ENCODE peak calls at places on chromosome 19, in four cellular contexts. One of them, this sample, is unnamed.

GRCh38 chr19:17526922-17527321 is 15.5 kb downstream of the PGLS start:
- DNase-seq in left lung: no peak
- DNase-seq in HCT116: no peak
- DNase-seq in CD8-positive, alpha-beta T cell: no peak
- DNase-seq in this sample: no peak

GRCh38 chr19:11339254-11340098 is at the start of gene RAB3D:
- DNase-seq in left lung: peak; percentile 99
- DNase-seq in HCT116: peak; percentile 63
- DNase-seq in CD8-positive, alpha-beta T cell: peak; percentile 65
- DNase-seq in this sample: peak; percentile 96

GRCh38 chr19:31338069-31338767 is 11.0 kb downstream of the TSHZ3 start:
- DNase-seq in left lung: no peak
- DNase-seq in HCT116: no peak
- DNase-seq in CD8-positive, alpha-beta T cell: no peak
- DNase-seq in this sample: no peak

GRCh38 chr19:18002347-18002850 is 5.6 kb upstream of the ARRDC2 start:
- DNase-seq in left lung: peak; percentile 93
- DNase-seq in HCT116: no peak
- DNase-seq in CD8-positive, alpha-beta T cell: no peak
- DNase-seq in this sample: no peak

GRCh38 chr19:33675501-33676124 is 53.9 kb downstream of the CHST8 start:
- DNase-seq in left lung: no peak
- DNase-seq in HCT116: no peak
- DNase-seq in CD8-positive, alpha-beta T cell: no peak
- DNase-seq in this sample: no peak

GRCh38 chr19:44303976-44304568 is 753 bp downstream of the ZNF235 start:
- DNase-seq in left lung: no peak
- DNase-seq in HCT116: no peak
- DNase-seq in CD8-positive, alpha-beta T cell: no peak
- DNase-seq in this sample: peak; percentile 28

GRCh38 chr19:12778020-12778904 is 2.9 kb upstream of the HOOK2 start:
- DNase-seq in left lung: peak; percentile 91
- DNase-seq in HCT116: no peak
- DNase-seq in CD8-positive, alpha-beta T cell: peak; percentile 56
- DNase-seq in this sample: peak; percentile 58

GRCh38 chr19:28632357-28633076 is 580.4 kb downstream of the UQCRFS1 start:
- DNase-seq in left lung: peak; percentile 67
- DNase-seq in HCT116: no peak
- DNase-seq in CD8-positive, alpha-beta T cell: no peak
- DNase-seq in this sample: no peak

GRCh38 chr19:32287086-32287485 is 58.3 kb upstream of the ZNF507 start:
- DNase-seq in left lung: no peak
- DNase-seq in HCT116: no peak
- DNase-seq in CD8-positive, alpha-beta T cell: no peak
- DNase-seq in this sample: no peak

GRCh38 chr19:44818470-44818856 is 9.6 kb downstream of the BCAM start:
- DNase-seq in left lung: no peak
- DNase-seq in HCT116: no peak
- DNase-seq in CD8-positive, alpha-beta T cell: no peak
- DNase-seq in this sample: no peak

GRCh38 chr19:48970923-48971395 is 5.8 kb downstream of the FTL start:
- DNase-seq in left lung: peak; percentile 93
- DNase-seq in HCT116: no peak
- DNase-seq in CD8-positive, alpha-beta T cell: peak; percentile 82
- DNase-seq in this sample: peak; percentile 30

GRCh38 chr19:45577111-45577905 is 7.3 kb downstream of the OPA3 start:
- DNase-seq in left lung: peak; percentile 40
- DNase-seq in HCT116: no peak
- DNase-seq in CD8-positive, alpha-beta T cell: no peak
- DNase-seq in this sample: peak; percentile 91

GRCh38 chr19:52670046-52670445 is 31.9 kb upstream of the ZNF83 start:
- DNase-seq in left lung: no peak
- DNase-seq in HCT116: peak; percentile 75
- DNase-seq in CD8-positive, alpha-beta T cell: no peak
- DNase-seq in this sample: peak; percentile 34

GRCh38 chr19:47057328-47057727 is 8.9 kb upstream of the TMEM160 start:
- DNase-seq in left lung: no peak
- DNase-seq in HCT116: no peak
- DNase-seq in CD8-positive, alpha-beta T cell: no peak
- DNase-seq in this sample: no peak

GRCh38 chr19:15195987-15196682 is 4.7 kb downstream of the NOTCH3 start:
- DNase-seq in left lung: peak; percentile 92
- DNase-seq in HCT116: peak; percentile 73
- DNase-seq in CD8-positive, alpha-beta T cell: no peak
- DNase-seq in this sample: peak; percentile 89

GRCh38 chr19:55383279-55383788 is 758 bp downstream of the TMEM238 start:
- DNase-seq in left lung: no peak
- DNase-seq in HCT116: no peak
- DNase-seq in CD8-positive, alpha-beta T cell: no peak
- DNase-seq in this sample: no peak

GRCh38 chr19:55099557-55100506 is 17.6 kb downstream of the PPP1R12C start:
- DNase-seq in left lung: no peak
- DNase-seq in HCT116: no peak
- DNase-seq in CD8-positive, alpha-beta T cell: no peak
- DNase-seq in this sample: no peak

GRCh38 chr19:31263317-31263716 is 85.9 kb downstream of the TSHZ3 start:
- DNase-seq in left lung: no peak
- DNase-seq in HCT116: no peak
- DNase-seq in CD8-positive, alpha-beta T cell: no peak
- DNase-seq in this sample: no peak

GRCh38 chr19:17402982-17403855 is 2.2 kb downstream of the BST2 start:
- DNase-seq in left lung: no peak
- DNase-seq in HCT116: no peak
- DNase-seq in CD8-positive, alpha-beta T cell: peak; percentile 35
- DNase-seq in this sample: peak; percentile 87

GRCh38 chr19:48619692-48620565 is 623 bp downstream of the SPHK2 start:
- DNase-seq in left lung: no peak
- DNase-seq in HCT116: no peak
- DNase-seq in CD8-positive, alpha-beta T cell: no peak
- DNase-seq in this sample: no peak

GRCh38 chr19:10260141-10260584 is 8.1 kb downstream of the MRPL4 start:
- DNase-seq in left lung: peak; percentile 86
- DNase-seq in HCT116: peak; percentile 23
- DNase-seq in CD8-positive, alpha-beta T cell: no peak
- DNase-seq in this sample: peak; percentile 76

GRCh38 chr19:50332014-50332263 is 2.8 kb upstream of the KCNC3 start:
- DNase-seq in left lung: no peak
- DNase-seq in HCT116: no peak
- DNase-seq in CD8-positive, alpha-beta T cell: no peak
- DNase-seq in this sample: no peak

GRCh38 chr19:11152318-11153062 is 3.1 kb downstream of the SPC24 start:
- DNase-seq in left lung: no peak
- DNase-seq in HCT116: no peak
- DNase-seq in CD8-positive, alpha-beta T cell: no peak
- DNase-seq in this sample: peak; percentile 35

GRCh38 chr19:29560313-29561075 is 34.7 kb downstream of the VSTM2B start:
- DNase-seq in left lung: no peak
- DNase-seq in HCT116: no peak
- DNase-seq in CD8-positive, alpha-beta T cell: no peak
- DNase-seq in this sample: no peak

GRCh38 chr19:4043410-4043809 is 23.3 kb downstream of the ZBTB7A start:
- DNase-seq in left lung: no peak
- DNase-seq in HCT116: no peak
- DNase-seq in CD8-positive, alpha-beta T cell: no peak
- DNase-seq in this sample: no peak

GRCh38 chr19:30448386-30449130 is 76.4 kb downstream of the ZNF536 start:
- DNase-seq in left lung: no peak
- DNase-seq in HCT116: no peak
- DNase-seq in CD8-positive, alpha-beta T cell: no peak
- DNase-seq in this sample: no peak

DNA sequence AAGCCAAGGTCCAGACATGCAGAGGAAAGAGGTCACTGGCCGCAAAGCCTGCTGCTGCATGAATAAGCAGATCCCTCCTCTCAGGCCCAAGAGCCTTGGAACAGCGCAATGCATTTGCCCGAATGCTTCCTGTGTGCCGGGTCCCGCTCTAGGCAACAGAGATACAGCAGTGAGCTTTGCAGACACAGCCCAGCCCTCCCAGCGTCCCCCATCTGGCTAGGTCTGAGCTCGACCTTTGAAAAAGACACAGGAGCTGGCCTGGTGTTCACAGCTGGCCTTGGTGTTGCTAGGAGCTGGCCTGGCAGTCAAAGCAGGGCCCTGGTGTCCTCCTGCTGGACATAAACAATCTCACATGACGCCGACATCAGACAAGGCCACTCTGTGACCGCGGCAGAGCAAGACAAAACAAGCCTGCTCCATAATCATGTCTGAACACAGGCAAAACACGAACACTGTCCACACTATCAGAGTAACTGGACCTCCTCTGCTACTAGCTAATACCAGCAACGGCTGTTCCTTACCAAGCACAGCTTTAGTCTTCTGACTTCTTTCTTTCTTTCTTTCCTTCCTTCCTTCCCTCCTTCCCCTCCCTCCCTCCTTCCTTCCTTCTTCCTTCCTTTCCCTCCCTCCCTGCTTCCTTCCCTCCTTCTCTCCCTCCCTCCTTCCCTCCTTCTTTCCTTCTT is 5.7 kb upstream of the PEX11G start:
- DNase-seq in left lung: no peak
- DNase-seq in HCT116: no peak
- DNase-seq in CD8-positive, alpha-beta T cell: no peak
- DNase-seq in this sample: no peak
- TF ChIP-seq CTCF in left lung: no peak
- TF ChIP-seq CTCF in HCT116: no peak
- TF ChIP-seq CTCF in CD8-positive, alpha-beta T cell: no peak
- TF ChIP-seq CTCF in this sample: no peak

GRCh38 chr19:42469311-42470239 is 26.8 kb upstream of the CXCL17 start:
- DNase-seq in left lung: no peak
- DNase-seq in HCT116: no peak
- DNase-seq in CD8-positive, alpha-beta T cell: no peak
- DNase-seq in this sample: no peak

GRCh38 chr19:42468273-42468796 is 25.6 kb upstream of the CXCL17 start:
- DNase-seq in left lung: no peak
- DNase-seq in HCT116: peak; percentile 64
- DNase-seq in CD8-positive, alpha-beta T cell: no peak
- DNase-seq in this sample: peak; percentile 72

GRCh38 chr19:42465827-42466280 is 23.1 kb upstream of the CXCL17 start:
- DNase-seq in left lung: no peak
- DNase-seq in HCT116: no peak
- DNase-seq in CD8-positive, alpha-beta T cell: no peak
- DNase-seq in this sample: no peak

GRCh38 chr19:42467437-42467760 is 24.7 kb upstream of the CXCL17 start:
- DNase-seq in left lung: no peak
- DNase-seq in HCT116: no peak
- DNase-seq in CD8-positive, alpha-beta T cell: no peak
- DNase-seq in this sample: no peak

GRCh38 chr19:42466521-42467436 is 24.0 kb upstream of the CXCL17 start:
- DNase-seq in left lung: no peak
- DNase-seq in HCT116: no peak
- DNase-seq in CD8-positive, alpha-beta T cell: no peak
- DNase-seq in this sample: no peak
- H3K27ac ChIP-seq in left lung: peak overlapping the region; percentile 57
- H3K27ac ChIP-seq in HCT116: no peak overlapping the region
- H3K27ac ChIP-seq in CD8-positive, alpha-beta T cell: no peak overlapping the region
- H3K27ac ChIP-seq in this sample: no peak overlapping the region

DNA sequence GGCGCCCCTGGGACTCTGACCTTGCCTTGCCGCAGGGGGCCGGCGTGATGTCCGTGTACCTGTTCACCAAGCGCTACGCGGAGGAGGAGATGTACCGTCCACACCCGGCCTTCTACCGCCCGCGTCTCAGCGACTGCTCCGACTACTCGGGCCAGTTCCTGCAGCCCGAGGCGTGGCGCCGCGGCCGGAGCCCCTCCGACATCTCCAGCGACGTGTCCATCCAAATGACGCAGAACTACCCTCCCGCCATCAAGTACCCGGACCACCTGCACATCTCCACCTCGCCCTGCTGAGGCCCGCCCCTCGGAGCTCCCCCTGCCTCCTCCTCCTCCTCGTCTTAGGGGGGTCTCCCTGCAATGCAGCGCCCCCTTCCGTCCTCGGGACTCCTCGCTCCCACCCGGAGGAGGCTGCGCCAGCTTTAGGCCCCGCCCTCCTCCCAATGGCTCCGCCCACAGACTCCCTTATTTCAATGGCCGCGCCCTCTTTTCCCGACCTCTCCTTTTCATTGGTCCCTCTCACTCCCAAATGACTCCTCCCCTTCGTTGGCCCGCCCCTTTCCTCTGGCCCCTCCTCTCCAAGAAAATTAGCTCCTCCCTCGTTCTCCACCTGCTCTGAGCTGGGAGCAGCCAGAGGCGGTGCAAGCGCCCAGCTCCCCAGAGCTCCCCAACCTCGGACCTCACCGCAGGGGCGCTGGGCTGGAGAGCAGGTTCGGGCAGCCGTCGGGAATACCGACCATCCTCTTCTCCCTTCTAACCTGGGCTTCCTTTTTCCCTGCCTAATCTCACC is 20.5 kb upstream of the CACNG8 start:
- DNase-seq in left lung: no peak
- DNase-seq in HCT116: no peak
- DNase-seq in CD8-positive, alpha-beta T cell: no peak
- DNase-seq in this sample: peak; percentile 49
- TF ChIP-seq CTCF in left lung: no peak
- TF ChIP-seq CTCF in HCT116: no peak
- TF ChIP-seq CTCF in CD8-positive, alpha-beta T cell: no peak
- TF ChIP-seq CTCF in this sample: no peak

GRCh38 chr19:16381756-16382401 is 57.3 kb downstream of the KLF2 start:
- DNase-seq in left lung: no peak
- DNase-seq in HCT116: no peak
- DNase-seq in CD8-positive, alpha-beta T cell: no peak
- DNase-seq in this sample: no peak
- H3K27ac ChIP-seq in left lung: peak overlapping the region; percentile 75
- H3K27ac ChIP-seq in HCT116: no peak overlapping the region
- H3K27ac ChIP-seq in CD8-positive, alpha-beta T cell: peak overlapping the region; percentile 66
- H3K27ac ChIP-seq in this sample: no peak overlapping the region

This sample was measured in RWPE1.